ENCODE peak calls at places on chromosomes 11 and 22, in four cellular contexts. One of them, this sample, is unnamed.

GRCh38 chr11:58059011-58059358 is 28.2 kb downstream of the OR6Q1 start:
- DNase-seq in stimulated activated CD4-positive, alpha-beta T cell treated with anti-CD3 and anti-CD28 coated beads, Interleukin-4, amount 100 ng/mL, for 48 hours: no peak
- DNase-seq in progenitor cell of endocrine pancreas: no peak
- DNase-seq in left lobe of liver: no peak
- DNase-seq in this sample: peak; percentile 43

GRCh38 chr11:68749061-68749491 is 2.2 kb downstream of the TESMIN start:
- DNase-seq in stimulated activated CD4-positive, alpha-beta T cell treated with anti-CD3 and anti-CD28 coated beads, Interleukin-4, amount 100 ng/mL, for 48 hours: no peak
- DNase-seq in left lobe of liver: no peak
- DNase-seq in progenitor cell of endocrine pancreas: no peak
- DNase-seq in this sample: peak; percentile 4

GRCh38 chr11:8767466-8768142 is 85.0 kb downstream of the RPL27A start:
- DNase-seq in left lobe of liver: no peak
- DNase-seq in stimulated activated CD4-positive, alpha-beta T cell treated with anti-CD3 and anti-CD28 coated beads, Interleukin-4, amount 100 ng/mL, for 48 hours: no peak
- DNase-seq in progenitor cell of endocrine pancreas: no peak
- DNase-seq in this sample: no peak

GRCh38 chr11:66020618-66021357 is 5.5 kb downstream of the CATSPER1 start:
- DNase-seq in stimulated activated CD4-positive, alpha-beta T cell treated with anti-CD3 and anti-CD28 coated beads, Interleukin-4, amount 100 ng/mL, for 48 hours: no peak
- DNase-seq in progenitor cell of endocrine pancreas: no peak
- DNase-seq in left lobe of liver: no peak
- DNase-seq in this sample: no peak

GRCh38 chr11:116499396-116500001 is 273.3 kb downstream of the BUD13 start:
- DNase-seq in stimulated activated CD4-positive, alpha-beta T cell treated with anti-CD3 and anti-CD28 coated beads, Interleukin-4, amount 100 ng/mL, for 48 hours: peak; percentile 76
- DNase-seq in left lobe of liver: no peak
- DNase-seq in progenitor cell of endocrine pancreas: peak; percentile 77
- DNase-seq in this sample: peak; percentile 90

GRCh38 chr11:116373107-116373506 is 399.7 kb downstream of the BUD13 start:
- DNase-seq in progenitor cell of endocrine pancreas: no peak
- DNase-seq in left lobe of liver: no peak
- DNase-seq in stimulated activated CD4-positive, alpha-beta T cell treated with anti-CD3 and anti-CD28 coated beads, Interleukin-4, amount 100 ng/mL, for 48 hours: no peak
- DNase-seq in this sample: no peak

GRCh38 chr11:5618807-5619206 is 6.0 kb upstream of the TRIM34 start:
- DNase-seq in left lobe of liver: no peak
- DNase-seq in stimulated activated CD4-positive, alpha-beta T cell treated with anti-CD3 and anti-CD28 coated beads, Interleukin-4, amount 100 ng/mL, for 48 hours: no peak
- DNase-seq in progenitor cell of endocrine pancreas: no peak
- DNase-seq in this sample: no peak

GRCh38 chr22:37260939-37261338 is 16.9 kb upstream of the RAC2 start:
- DNase-seq in left lobe of liver: no peak
- DNase-seq in stimulated activated CD4-positive, alpha-beta T cell treated with anti-CD3 and anti-CD28 coated beads, Interleukin-4, amount 100 ng/mL, for 48 hours: peak; percentile 51
- DNase-seq in progenitor cell of endocrine pancreas: peak; percentile 44
- DNase-seq in this sample: peak; percentile 52

This sample was measured in neuronal stem cell.